ENCODE peak calls at places on chromosomes 6 and 20, in six cellular contexts. One of them, this sample, is unnamed.
A peak's percentile ranks its signal among the peaks of the same experiment; 100 is the strongest.

GRCh38 chr6:133432021-133432989 is 191.1 kb downstream of the EYA4 start:
- DNase-seq in prostate gland: no peak
- DNase-seq in CD8-positive, alpha-beta memory T cell: no peak
- DNase-seq in A549: no peak
- DNase-seq in mammary epithelial cell: no peak
- DNase-seq in upper lobe of right lung: no peak
- DNase-seq in this sample: no peak

GRCh38 chr20:31494131-31494530 is 19.0 kb downstream of the REM1 start:
- DNase-seq in prostate gland: no peak
- DNase-seq in mammary epithelial cell: peak; percentile 49
- DNase-seq in A549: peak; percentile 43
- DNase-seq in upper lobe of right lung: no peak
- DNase-seq in CD8-positive, alpha-beta memory T cell: no peak
- DNase-seq in this sample: no peak

GRCh38 chr6:142416179-142416578 is 114.4 kb downstream of the ADGRG6 start:
- DNase-seq in CD8-positive, alpha-beta memory T cell: no peak
- DNase-seq in mammary epithelial cell: peak; percentile 80
- DNase-seq in prostate gland: no peak
- DNase-seq in upper lobe of right lung: no peak
- DNase-seq in A549: no peak
- DNase-seq in this sample: no peak

GRCh38 chr6:77368660-77369313 is 94.5 kb downstream of the HTR1B start:
- DNase-seq in mammary epithelial cell: no peak
- DNase-seq in upper lobe of right lung: peak; percentile 78
- DNase-seq in prostate gland: no peak
- DNase-seq in A549: no peak
- DNase-seq in CD8-positive, alpha-beta memory T cell: no peak
- DNase-seq in this sample: no peak

GRCh38 chr6:137223370-137224131 is 4.4 kb upstream of the IFNGR1 start:
- DNase-seq in prostate gland: peak; percentile 69
- DNase-seq in CD8-positive, alpha-beta memory T cell: no peak
- DNase-seq in mammary epithelial cell: peak; percentile 12
- DNase-seq in A549: no peak
- DNase-seq in upper lobe of right lung: no peak
- DNase-seq in this sample: peak; percentile 80

GRCh38 chr20:2829376-2829775 is 11.1 kb downstream of the PCED1A start:
- DNase-seq in prostate gland: no peak
- DNase-seq in upper lobe of right lung: no peak
- DNase-seq in A549: no peak
- DNase-seq in mammary epithelial cell: no peak
- DNase-seq in CD8-positive, alpha-beta memory T cell: no peak
- DNase-seq in this sample: no peak

GRCh38 chr6:63521475-63522210 is 50.6 kb upstream of the LOC128125822 start:
- DNase-seq in CD8-positive, alpha-beta memory T cell: no peak
- DNase-seq in mammary epithelial cell: no peak
- DNase-seq in upper lobe of right lung: no peak
- DNase-seq in A549: no peak
- DNase-seq in prostate gland: no peak
- DNase-seq in this sample: no peak

GRCh38 chr6:43914272-43915147 is 144.5 kb downstream of the VEGFA start:
- DNase-seq in prostate gland: no peak
- DNase-seq in upper lobe of right lung: no peak
- DNase-seq in CD8-positive, alpha-beta memory T cell: no peak
- DNase-seq in mammary epithelial cell: no peak
- DNase-seq in A549: no peak
- DNase-seq in this sample: no peak

GRCh38 chr6:121334299-121335104 is at the start of gene TBC1D32:
- DNase-seq in upper lobe of right lung: peak; percentile 97
- DNase-seq in mammary epithelial cell: peak; percentile 87
- DNase-seq in prostate gland: peak; percentile 85
- DNase-seq in A549: peak; percentile 77
- DNase-seq in CD8-positive, alpha-beta memory T cell: peak; percentile 80
- DNase-seq in this sample: peak; percentile 31

GRCh38 chr6:138664740-138665139 is 108.8 kb upstream of the CCDC28A start:
- DNase-seq in CD8-positive, alpha-beta memory T cell: no peak
- DNase-seq in upper lobe of right lung: no peak
- DNase-seq in prostate gland: no peak
- DNase-seq in mammary epithelial cell: no peak
- DNase-seq in A549: no peak
- DNase-seq in this sample: no peak

GRCh38 chr6:37170273-37171140 is 555 bp downstream of the PIM1 start:
- DNase-seq in A549: peak; percentile 42
- DNase-seq in mammary epithelial cell: peak; percentile 38
- DNase-seq in prostate gland: peak; percentile 31
- DNase-seq in CD8-positive, alpha-beta memory T cell: peak; percentile 30
- DNase-seq in upper lobe of right lung: peak; percentile 84
- DNase-seq in this sample: no peak

GRCh38 chr6:36616888-36617521 is 22.8 kb downstream of the SRSF3 start:
- DNase-seq in mammary epithelial cell: peak; percentile 100
- DNase-seq in upper lobe of right lung: peak; percentile 86
- DNase-seq in CD8-positive, alpha-beta memory T cell: no peak
- DNase-seq in A549: peak; percentile 55
- DNase-seq in prostate gland: peak; percentile 79
- DNase-seq in this sample: peak; percentile 98

GRCh38 chr20:44836596-44837120 is 26.3 kb upstream of the RIMS4 start:
- DNase-seq in A549: no peak
- DNase-seq in mammary epithelial cell: no peak
- DNase-seq in upper lobe of right lung: no peak
- DNase-seq in CD8-positive, alpha-beta memory T cell: no peak
- DNase-seq in prostate gland: no peak
- DNase-seq in this sample: no peak

GRCh38 chr20:48198951-48199431 is 413.7 kb upstream of the SULF2 start:
- DNase-seq in mammary epithelial cell: no peak
- DNase-seq in A549: no peak
- DNase-seq in prostate gland: peak; percentile 67
- DNase-seq in CD8-positive, alpha-beta memory T cell: no peak
- DNase-seq in upper lobe of right lung: no peak
- DNase-seq in this sample: no peak

GRCh38 chr6:120354452-120355098 is 979.7 kb downstream of the TBC1D32 start:
- DNase-seq in mammary epithelial cell: peak; percentile 85
- DNase-seq in CD8-positive, alpha-beta memory T cell: no peak
- DNase-seq in prostate gland: no peak
- DNase-seq in A549: no peak
- DNase-seq in upper lobe of right lung: no peak
- DNase-seq in this sample: peak; percentile 61

GRCh38 chr6:126268087-126268486 is 71.8 kb upstream of the CENPW start:
- DNase-seq in CD8-positive, alpha-beta memory T cell: no peak
- DNase-seq in prostate gland: no peak
- DNase-seq in mammary epithelial cell: peak; percentile 7
- DNase-seq in upper lobe of right lung: no peak
- DNase-seq in A549: no peak
- DNase-seq in this sample: no peak

GRCh38 chr20:592506-592905 is 17.6 kb downstream of the TCF15 start:
- DNase-seq in prostate gland: no peak
- DNase-seq in CD8-positive, alpha-beta memory T cell: no peak
- DNase-seq in A549: no peak
- DNase-seq in mammary epithelial cell: no peak
- DNase-seq in upper lobe of right lung: no peak
- DNase-seq in this sample: no peak

GRCh38 chr6:90251295-90251992 is 45.2 kb downstream of the BACH2 start:
- DNase-seq in CD8-positive, alpha-beta memory T cell: no peak
- DNase-seq in mammary epithelial cell: peak; percentile 78
- DNase-seq in A549: no peak
- DNase-seq in prostate gland: no peak
- DNase-seq in upper lobe of right lung: no peak
- DNase-seq in this sample: peak; percentile 10

GRCh38 chr6:166313255-166314070 is 5.3 kb upstream of the PRR18 start:
- DNase-seq in A549: peak; percentile 31
- DNase-seq in CD8-positive, alpha-beta memory T cell: peak; percentile 45
- DNase-seq in upper lobe of right lung: no peak
- DNase-seq in prostate gland: no peak
- DNase-seq in mammary epithelial cell: no peak
- DNase-seq in this sample: no peak

GRCh38 chr6:51049288-51049982 is 230.8 kb downstream of the TFAP2B start:
- DNase-seq in upper lobe of right lung: no peak
- DNase-seq in A549: no peak
- DNase-seq in prostate gland: no peak
- DNase-seq in CD8-positive, alpha-beta memory T cell: no peak
- DNase-seq in mammary epithelial cell: no peak
- DNase-seq in this sample: no peak

GRCh38 chr20:16671753-16672152 is 58.1 kb upstream of the SNRPB2 start:
- DNase-seq in A549: no peak
- DNase-seq in mammary epithelial cell: no peak
- DNase-seq in CD8-positive, alpha-beta memory T cell: no peak
- DNase-seq in prostate gland: no peak
- DNase-seq in upper lobe of right lung: no peak
- DNase-seq in this sample: no peak

GRCh38 chr20:59647271-59647670 is 42.9 kb downstream of the PHACTR3 start:
- DNase-seq in prostate gland: no peak
- DNase-seq in upper lobe of right lung: no peak
- DNase-seq in A549: no peak
- DNase-seq in mammary epithelial cell: no peak
- DNase-seq in CD8-positive, alpha-beta memory T cell: no peak
- DNase-seq in this sample: no peak

GRCh38 chr6:141110486-141110885 is 1022.2 kb upstream of the GJE1 start:
- DNase-seq in A549: no peak
- DNase-seq in prostate gland: no peak
- DNase-seq in CD8-positive, alpha-beta memory T cell: no peak
- DNase-seq in mammary epithelial cell: peak; percentile 61
- DNase-seq in upper lobe of right lung: no peak
- DNase-seq in this sample: peak; percentile 69

GRCh38 chr20:40471261-40471629 is 217.8 kb downstream of the MAFB start:
- DNase-seq in mammary epithelial cell: no peak
- DNase-seq in CD8-positive, alpha-beta memory T cell: no peak
- DNase-seq in upper lobe of right lung: no peak
- DNase-seq in A549: no peak
- DNase-seq in prostate gland: no peak
- DNase-seq in this sample: no peak

GRCh38 chr20:44471481-44471882 is 4.2 kb upstream of the TTPAL start:
- DNase-seq in upper lobe of right lung: no peak
- DNase-seq in A549: no peak
- DNase-seq in prostate gland: no peak
- DNase-seq in CD8-positive, alpha-beta memory T cell: no peak
- DNase-seq in mammary epithelial cell: peak; percentile 60
- DNase-seq in this sample: no peak

DNA sequence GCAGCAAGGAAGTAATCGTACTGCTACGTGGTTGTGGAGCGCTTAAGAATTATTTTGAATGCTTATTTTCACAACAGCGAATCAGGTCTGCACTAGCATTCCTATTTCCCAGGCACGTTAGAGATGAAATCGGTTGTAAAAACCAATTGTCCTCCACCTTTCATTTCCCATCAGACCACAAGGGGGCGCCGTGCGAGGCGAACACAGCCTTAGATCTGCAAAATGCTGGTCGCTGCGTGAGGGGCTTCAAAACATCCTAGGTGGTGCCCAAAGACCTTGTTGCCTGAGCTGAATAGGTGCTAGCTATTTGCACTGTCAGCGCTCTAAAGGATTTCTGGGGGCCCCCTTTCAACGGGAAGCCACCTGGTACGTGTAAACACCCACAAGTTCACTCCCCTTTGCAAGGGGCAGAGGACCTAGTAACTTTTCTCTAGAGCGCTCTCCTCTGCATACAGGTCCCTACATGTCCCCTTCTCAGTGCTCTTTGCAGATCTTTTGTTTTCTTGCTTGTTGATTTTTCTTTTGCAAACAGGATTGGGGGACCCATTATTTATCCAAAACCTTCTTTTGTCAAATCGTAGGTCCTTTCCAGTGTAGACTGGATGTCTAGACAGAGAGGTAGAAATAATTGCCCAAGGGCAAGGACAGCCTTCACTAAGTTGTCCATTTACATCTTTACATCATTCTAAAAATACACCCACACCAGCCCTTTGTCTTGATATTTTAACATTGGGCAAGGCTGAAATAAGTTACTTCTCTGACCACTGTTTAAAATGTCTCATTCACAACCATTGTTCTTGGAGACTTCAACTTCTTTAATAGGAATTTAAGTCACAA is 59.7 kb downstream of the NEDD9 start:
- DNase-seq in A549: no peak
- DNase-seq in CD8-positive, alpha-beta memory T cell: peak; percentile 69
- DNase-seq in mammary epithelial cell: peak; percentile 32
- DNase-seq in upper lobe of right lung: peak; percentile 82
- DNase-seq in prostate gland: peak; percentile 60
- DNase-seq in this sample: no peak
- H3K27ac ChIP-seq in A549: peak overlapping the region; percentile 83
- H3K27ac ChIP-seq in CD8-positive, alpha-beta memory T cell: no peak overlapping the region
- H3K27ac ChIP-seq in mammary epithelial cell: no peak overlapping the region
- H3K27ac ChIP-seq in upper lobe of right lung: no peak overlapping the region
- H3K27ac ChIP-seq in prostate gland: no peak overlapping the region
- H3K27ac ChIP-seq in this sample: no peak overlapping the region

GRCh38 chr6:15017251-15017650 is 228.6 kb upstream of the JARID2 start:
- DNase-seq in A549: no peak
- DNase-seq in upper lobe of right lung: no peak
- DNase-seq in CD8-positive, alpha-beta memory T cell: no peak
- DNase-seq in prostate gland: no peak
- DNase-seq in mammary epithelial cell: no peak
- DNase-seq in this sample: no peak
- H3K27ac ChIP-seq in A549: no peak overlapping the region
- H3K27ac ChIP-seq in upper lobe of right lung: no peak overlapping the region
- H3K27ac ChIP-seq in CD8-positive, alpha-beta memory T cell: peak overlapping the region; percentile 54
- H3K27ac ChIP-seq in prostate gland: no peak overlapping the region
- H3K27ac ChIP-seq in mammary epithelial cell: no peak overlapping the region
- H3K27ac ChIP-seq in this sample: no peak overlapping the region

GRCh38 chr6:129748212-129748900 is 38.4 kb upstream of the ARHGAP18 start:
- DNase-seq in A549: no peak
- DNase-seq in prostate gland: peak; percentile 47
- DNase-seq in mammary epithelial cell: peak; percentile 70
- DNase-seq in CD8-positive, alpha-beta memory T cell: peak; percentile 34
- DNase-seq in upper lobe of right lung: no peak
- DNase-seq in this sample: peak; percentile 73

GRCh38 chr6:129748901-129749748 is 39.1 kb upstream of the ARHGAP18 start:
- DNase-seq in mammary epithelial cell: peak; percentile 78
- DNase-seq in upper lobe of right lung: no peak
- DNase-seq in CD8-positive, alpha-beta memory T cell: no peak
- DNase-seq in prostate gland: no peak
- DNase-seq in A549: no peak
- DNase-seq in this sample: peak; percentile 55

GRCh38 chr6:129750390-129750789 is 40.4 kb upstream of the ARHGAP18 start:
- DNase-seq in mammary epithelial cell: no peak
- DNase-seq in A549: no peak
- DNase-seq in CD8-positive, alpha-beta memory T cell: no peak
- DNase-seq in prostate gland: no peak
- DNase-seq in upper lobe of right lung: no peak
- DNase-seq in this sample: no peak

GRCh38 chr6:129747588-129748112 is 37.7 kb upstream of the ARHGAP18 start:
- DNase-seq in prostate gland: no peak
- DNase-seq in upper lobe of right lung: no peak
- DNase-seq in CD8-positive, alpha-beta memory T cell: no peak
- DNase-seq in mammary epithelial cell: no peak
- DNase-seq in A549: no peak
- DNase-seq in this sample: no peak

DNA sequence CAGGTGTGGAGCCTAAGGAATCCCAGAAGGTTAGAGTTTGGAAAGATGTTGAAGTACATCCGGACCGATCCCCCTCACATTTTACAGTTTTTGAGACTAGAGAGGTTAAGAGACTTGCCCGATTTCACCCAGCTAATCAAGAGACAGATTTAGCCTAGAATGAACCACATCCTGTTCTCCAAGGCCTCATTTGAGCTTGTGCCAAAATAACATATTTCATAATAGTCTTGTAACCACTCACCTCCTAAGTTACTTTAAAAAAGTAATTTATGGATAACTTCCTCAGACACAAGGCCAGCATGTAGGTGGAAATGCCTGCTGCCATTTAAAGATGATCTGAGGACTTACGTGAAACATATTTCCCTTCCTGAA is 39.8 kb upstream of the ARHGAP18 start:
- DNase-seq in A549: no peak
- DNase-seq in mammary epithelial cell: peak; percentile 83
- DNase-seq in CD8-positive, alpha-beta memory T cell: no peak
- DNase-seq in upper lobe of right lung: no peak
- DNase-seq in prostate gland: no peak
- DNase-seq in this sample: no peak
- H3K27ac ChIP-seq in A549: peak overlapping the region; percentile 46
- H3K27ac ChIP-seq in mammary epithelial cell: peak overlapping the region; percentile 91
- H3K27ac ChIP-seq in CD8-positive, alpha-beta memory T cell: peak overlapping the region; percentile 15
- H3K27ac ChIP-seq in upper lobe of right lung: peak overlapping the region; percentile 53
- H3K27ac ChIP-seq in prostate gland: peak overlapping the region; percentile 41
- H3K27ac ChIP-seq in this sample: peak overlapping the region; percentile 100

GRCh38 chr6:3382399-3383279 is 74.2 kb downstream of the SLC22A23 start:
- DNase-seq in prostate gland: no peak
- DNase-seq in upper lobe of right lung: no peak
- DNase-seq in CD8-positive, alpha-beta memory T cell: no peak
- DNase-seq in A549: no peak
- DNase-seq in mammary epithelial cell: peak; percentile 86
- DNase-seq in this sample: no peak
- H3K27ac ChIP-seq in prostate gland: peak overlapping the region; percentile 38
- H3K27ac ChIP-seq in upper lobe of right lung: no peak overlapping the region
- H3K27ac ChIP-seq in CD8-positive, alpha-beta memory T cell: no peak overlapping the region
- H3K27ac ChIP-seq in A549: peak overlapping the region; percentile 70
- H3K27ac ChIP-seq in mammary epithelial cell: peak overlapping the region; percentile 18
- H3K27ac ChIP-seq in this sample: peak overlapping the region; percentile 10